ENCODE peak calls at places on chromosomes 4 and X, in six cellular contexts. One of them, this sample, is unnamed.

GRCh38 chr4:89021678-89022077 is 35.3 kb downstream of the FAM13A start:
- DNase-seq in B cell: no peak
- DNase-seq in thoracic aorta: no peak
- DNase-seq in stimulated activated naive CD8-positive, alpha-beta T cell treated with anti-CD3 and anti-CD28 coated beads, Interleukin-15, Interleukin-2, amounts not matched to agents 100 U/mL and 50 U/mL, for 24 hours: no peak
- DNase-seq in H7: no peak
- DNase-seq in NCI-H748 treated with DMSO at 0.1 percent for 48 hours: no peak
- DNase-seq in this sample: no peak

GRCh38 chr4:78057600-78058560 is 757 bp downstream of the FRAS1 start:
- DNase-seq in NCI-H748 treated with DMSO at 0.1 percent for 48 hours: no peak
- DNase-seq in H7: peak; percentile 38
- DNase-seq in thoracic aorta: no peak
- DNase-seq in stimulated activated naive CD8-positive, alpha-beta T cell treated with anti-CD3 and anti-CD28 coated beads, Interleukin-15, Interleukin-2, amounts not matched to agents 100 U/mL and 50 U/mL, for 24 hours: peak; percentile 36
- DNase-seq in B cell: peak; percentile 38
- DNase-seq in this sample: peak; percentile 22

GRCh38 chr4:27270435-27270834 is 409.8 kb downstream of the STIM2 start:
- DNase-seq in stimulated activated naive CD8-positive, alpha-beta T cell treated with anti-CD3 and anti-CD28 coated beads, Interleukin-15, Interleukin-2, amounts not matched to agents 100 U/mL and 50 U/mL, for 24 hours: no peak
- DNase-seq in B cell: no peak
- DNase-seq in NCI-H748 treated with DMSO at 0.1 percent for 48 hours: peak; percentile 91
- DNase-seq in H7: no peak
- DNase-seq in thoracic aorta: no peak
- DNase-seq in this sample: no peak

GRCh38 chr4:87007345-87008181 is 72.8 kb downstream of the AFF1 start:
- DNase-seq in thoracic aorta: no peak
- DNase-seq in B cell: peak; percentile 31
- DNase-seq in stimulated activated naive CD8-positive, alpha-beta T cell treated with anti-CD3 and anti-CD28 coated beads, Interleukin-15, Interleukin-2, amounts not matched to agents 100 U/mL and 50 U/mL, for 24 hours: peak; percentile 62
- DNase-seq in NCI-H748 treated with DMSO at 0.1 percent for 48 hours: peak; percentile 68
- DNase-seq in H7: peak; percentile 51
- DNase-seq in this sample: no peak

GRCh38 chr4:646460-646859 is 21.1 kb downstream of the PDE6B start:
- DNase-seq in stimulated activated naive CD8-positive, alpha-beta T cell treated with anti-CD3 and anti-CD28 coated beads, Interleukin-15, Interleukin-2, amounts not matched to agents 100 U/mL and 50 U/mL, for 24 hours: peak; percentile 30
- DNase-seq in B cell: no peak
- DNase-seq in NCI-H748 treated with DMSO at 0.1 percent for 48 hours: no peak
- DNase-seq in thoracic aorta: no peak
- DNase-seq in H7: no peak
- DNase-seq in this sample: no peak

GRCh38 chr4:159047478-159048165 is 55.3 kb upstream of the RAPGEF2 start:
- DNase-seq in NCI-H748 treated with DMSO at 0.1 percent for 48 hours: no peak
- DNase-seq in H7: no peak
- DNase-seq in stimulated activated naive CD8-positive, alpha-beta T cell treated with anti-CD3 and anti-CD28 coated beads, Interleukin-15, Interleukin-2, amounts not matched to agents 100 U/mL and 50 U/mL, for 24 hours: no peak
- DNase-seq in B cell: no peak
- DNase-seq in thoracic aorta: no peak
- DNase-seq in this sample: no peak

GRCh38 chr4:7004331-7004730 is 38.8 kb upstream of the TADA2B start:
- DNase-seq in H7: peak; percentile 9
- DNase-seq in NCI-H748 treated with DMSO at 0.1 percent for 48 hours: no peak
- DNase-seq in B cell: no peak
- DNase-seq in thoracic aorta: no peak
- DNase-seq in stimulated activated naive CD8-positive, alpha-beta T cell treated with anti-CD3 and anti-CD28 coated beads, Interleukin-15, Interleukin-2, amounts not matched to agents 100 U/mL and 50 U/mL, for 24 hours: no peak
- DNase-seq in this sample: no peak

GRCh38 chr4:174828845-174829701 is at the start of gene GLRA3:
- DNase-seq in B cell: peak; percentile 54
- DNase-seq in H7: peak; percentile 78
- DNase-seq in thoracic aorta: no peak
- DNase-seq in stimulated activated naive CD8-positive, alpha-beta T cell treated with anti-CD3 and anti-CD28 coated beads, Interleukin-15, Interleukin-2, amounts not matched to agents 100 U/mL and 50 U/mL, for 24 hours: peak; percentile 6
- DNase-seq in NCI-H748 treated with DMSO at 0.1 percent for 48 hours: peak; percentile 87
- DNase-seq in this sample: peak; percentile 94

GRCh38 chrX:13059676-13060499 is 15.5 kb upstream of the FAM9C start:
- DNase-seq in thoracic aorta: no peak
- DNase-seq in H7: no peak
- DNase-seq in B cell: no peak
- DNase-seq in NCI-H748 treated with DMSO at 0.1 percent for 48 hours: no peak
- DNase-seq in stimulated activated naive CD8-positive, alpha-beta T cell treated with anti-CD3 and anti-CD28 coated beads, Interleukin-15, Interleukin-2, amounts not matched to agents 100 U/mL and 50 U/mL, for 24 hours: no peak
- DNase-seq in this sample: no peak